ENCODE peak calls at places on chromosomes 11 and 22, in eight cellular contexts. One of them, this sample, is unnamed.

GRCh38 chr11:78168539-78169477 is 19.6 kb downstream of the KCTD21 start:
- DNase-seq in testis: peak
- DNase-seq in AG09309: peak
- DNase-seq in astrocyte of the spinal cord: peak
- DNase-seq in adrenal gland: peak
- DNase-seq in sigmoid colon: peak
- DNase-seq in neural progenitor cell: no peak
- DNase-seq in GM12865: no peak
- DNase-seq in this sample: peak

GRCh38 chr11:803770-804598 is 1.0 kb downstream of the PIDD1 start:
- DNase-seq in adrenal gland: no peak
- DNase-seq in astrocyte of the spinal cord: no peak
- DNase-seq in GM12865: no peak
- DNase-seq in neural progenitor cell: no peak
- DNase-seq in sigmoid colon: no peak
- DNase-seq in AG09309: no peak
- DNase-seq in testis: no peak
- DNase-seq in this sample: no peak

GRCh38 chr22:30265851-30266444 is 703 bp downstream of the OSM start:
- DNase-seq in astrocyte of the spinal cord: no peak
- DNase-seq in sigmoid colon: peak
- DNase-seq in testis: no peak
- DNase-seq in neural progenitor cell: no peak
- DNase-seq in GM12865: peak
- DNase-seq in AG09309: no peak
- DNase-seq in adrenal gland: no peak
- DNase-seq in this sample: no peak

GRCh38 chr11:832529-833113 is at the start of gene CD151:
- DNase-seq in astrocyte of the spinal cord: peak
- DNase-seq in neural progenitor cell: peak
- DNase-seq in testis: peak
- DNase-seq in adrenal gland: peak
- DNase-seq in sigmoid colon: no peak
- DNase-seq in GM12865: peak
- DNase-seq in AG09309: no peak
- DNase-seq in this sample: peak

GRCh38 chr11:68855205-68855978 is 13.7 kb upstream of the CPT1A start:
- DNase-seq in sigmoid colon: no peak
- DNase-seq in adrenal gland: no peak
- DNase-seq in AG09309: no peak
- DNase-seq in astrocyte of the spinal cord: peak
- DNase-seq in neural progenitor cell: peak
- DNase-seq in testis: peak
- DNase-seq in GM12865: no peak
- DNase-seq in this sample: peak

GRCh38 chr11:123231263-123231662 is 36.2 kb upstream of the CLMP start:
- DNase-seq in AG09309: peak
- DNase-seq in GM12865: no peak
- DNase-seq in adrenal gland: no peak
- DNase-seq in astrocyte of the spinal cord: no peak
- DNase-seq in testis: no peak
- DNase-seq in neural progenitor cell: no peak
- DNase-seq in sigmoid colon: no peak
- DNase-seq in this sample: peak

GRCh38 chr11:15095736-15096228 is 18.9 kb upstream of the INSC start:
- DNase-seq in GM12865: no peak
- DNase-seq in testis: no peak
- DNase-seq in AG09309: no peak
- DNase-seq in neural progenitor cell: no peak
- DNase-seq in adrenal gland: no peak
- DNase-seq in sigmoid colon: no peak
- DNase-seq in astrocyte of the spinal cord: no peak
- DNase-seq in this sample: no peak

GRCh38 chr11:71286701-71287643 is 34.6 kb upstream of the SHANK2 start:
- DNase-seq in astrocyte of the spinal cord: peak
- DNase-seq in sigmoid colon: peak
- DNase-seq in testis: no peak
- DNase-seq in AG09309: peak
- DNase-seq in GM12865: no peak
- DNase-seq in adrenal gland: no peak
- DNase-seq in neural progenitor cell: no peak
- DNase-seq in this sample: no peak

GRCh38 chr22:46627806-46628482 is 7.8 kb downstream of the GRAMD4 start:
- DNase-seq in AG09309: no peak
- DNase-seq in neural progenitor cell: no peak
- DNase-seq in adrenal gland: no peak
- DNase-seq in astrocyte of the spinal cord: no peak
- DNase-seq in sigmoid colon: no peak
- DNase-seq in testis: no peak
- DNase-seq in GM12865: no peak
- DNase-seq in this sample: no peak

GRCh38 chr11:61815790-61816735 is 740 bp downstream of the FADS1 start:
- DNase-seq in astrocyte of the spinal cord: peak
- DNase-seq in neural progenitor cell: peak
- DNase-seq in testis: peak
- DNase-seq in GM12865: peak
- DNase-seq in adrenal gland: peak
- DNase-seq in AG09309: no peak
- DNase-seq in sigmoid colon: peak
- DNase-seq in this sample: peak

GRCh38 chr11:61814242-61814957 is 2.4 kb downstream of the FADS1 start:
- DNase-seq in neural progenitor cell: peak
- DNase-seq in astrocyte of the spinal cord: no peak
- DNase-seq in AG09309: no peak
- DNase-seq in sigmoid colon: no peak
- DNase-seq in testis: peak
- DNase-seq in adrenal gland: peak
- DNase-seq in GM12865: peak
- DNase-seq in this sample: peak

GRCh38 chr11:61812736-61813411 is 3.9 kb downstream of the FADS1 start:
- DNase-seq in adrenal gland: no peak
- DNase-seq in testis: no peak
- DNase-seq in AG09309: no peak
- DNase-seq in sigmoid colon: no peak
- DNase-seq in astrocyte of the spinal cord: no peak
- DNase-seq in GM12865: no peak
- DNase-seq in neural progenitor cell: no peak
- DNase-seq in this sample: no peak

GRCh38 chr11:61816736-61817455 is at the start of gene FADS1:
- DNase-seq in astrocyte of the spinal cord: peak
- DNase-seq in sigmoid colon: peak
- DNase-seq in AG09309: peak
- DNase-seq in testis: peak
- DNase-seq in GM12865: peak
- DNase-seq in neural progenitor cell: peak
- DNase-seq in adrenal gland: peak
- DNase-seq in this sample: peak

DNA sequence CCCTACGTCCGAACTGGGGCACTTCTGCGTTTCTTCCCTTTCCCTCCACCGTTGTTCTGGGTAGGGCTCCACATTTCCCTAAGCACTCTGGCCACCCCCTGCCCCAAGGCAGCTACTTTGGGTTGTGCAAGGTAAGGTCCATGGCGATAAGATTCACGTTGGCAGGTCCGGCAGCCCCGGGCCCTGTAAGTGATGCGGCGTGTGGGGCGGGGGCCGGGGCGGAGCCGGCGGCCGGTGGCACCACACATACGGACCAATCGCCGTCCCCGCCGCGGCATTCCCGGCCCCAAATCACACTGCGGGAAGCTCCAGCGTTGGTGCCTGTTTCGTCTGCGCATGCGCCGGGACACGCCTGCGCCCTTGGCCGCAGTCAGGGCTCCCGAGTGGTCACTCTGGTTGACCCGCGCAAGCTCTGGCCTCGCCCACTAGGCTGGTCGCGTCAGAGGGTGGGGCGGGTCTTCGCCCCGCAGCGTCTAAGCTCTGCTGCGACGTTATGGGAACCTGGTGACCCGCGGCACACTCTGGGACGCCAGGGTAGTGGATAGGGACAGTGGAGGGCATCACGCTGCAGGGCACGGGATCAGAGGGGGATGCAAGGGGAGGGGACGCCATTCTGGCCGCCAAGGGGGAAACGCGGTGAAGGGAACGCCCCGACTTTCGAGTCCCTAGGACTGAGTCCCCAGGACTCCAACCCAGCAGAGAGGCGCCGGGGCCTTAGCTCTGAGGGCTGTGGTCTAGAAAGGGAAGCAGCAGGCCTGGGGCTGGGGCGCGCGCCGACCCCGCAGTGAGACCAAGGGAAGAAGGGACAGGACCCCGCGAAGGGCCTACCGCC is 1.6 kb downstream of the FADS1 start:
- DNase-seq in neural progenitor cell: peak
- DNase-seq in sigmoid colon: peak
- DNase-seq in testis: peak
- DNase-seq in GM12865: peak
- DNase-seq in astrocyte of the spinal cord: peak
- DNase-seq in adrenal gland: peak
- DNase-seq in AG09309: peak
- DNase-seq in this sample: peak
- H3K4me3 ChIP-seq in neural progenitor cell: peak
- H3K4me3 ChIP-seq in sigmoid colon: peak
- H3K4me3 ChIP-seq in testis: peak
- H3K4me3 ChIP-seq in GM12865: peak
- H3K4me3 ChIP-seq in astrocyte of the spinal cord: peak
- H3K4me3 ChIP-seq in adrenal gland: no peak
- H3K4me3 ChIP-seq in AG09309: peak
- H3K4me3 ChIP-seq in this sample: peak

GRCh38 chr22:19973551-19974183 is 32.0 kb upstream of the TXNRD2 start:
- DNase-seq in sigmoid colon: no peak
- DNase-seq in neural progenitor cell: no peak
- DNase-seq in adrenal gland: no peak
- DNase-seq in astrocyte of the spinal cord: no peak
- DNase-seq in AG09309: no peak
- DNase-seq in testis: no peak
- DNase-seq in GM12865: no peak
- DNase-seq in this sample: no peak

GRCh38 chr22:19972652-19973550 is 31.3 kb upstream of the TXNRD2 start:
- DNase-seq in AG09309: no peak
- DNase-seq in testis: peak
- DNase-seq in sigmoid colon: no peak
- DNase-seq in GM12865: no peak
- DNase-seq in astrocyte of the spinal cord: no peak
- DNase-seq in adrenal gland: no peak
- DNase-seq in neural progenitor cell: no peak
- DNase-seq in this sample: no peak

GRCh38 chr22:19975707-19976035 is 34.1 kb upstream of the TXNRD2 start:
- DNase-seq in GM12865: no peak
- DNase-seq in sigmoid colon: no peak
- DNase-seq in adrenal gland: no peak
- DNase-seq in neural progenitor cell: no peak
- DNase-seq in testis: no peak
- DNase-seq in astrocyte of the spinal cord: no peak
- DNase-seq in AG09309: no peak
- DNase-seq in this sample: no peak

GRCh38 chr22:19974935-19975706 is 33.5 kb upstream of the TXNRD2 start:
- DNase-seq in testis: no peak
- DNase-seq in GM12865: no peak
- DNase-seq in AG09309: no peak
- DNase-seq in astrocyte of the spinal cord: no peak
- DNase-seq in adrenal gland: no peak
- DNase-seq in neural progenitor cell: no peak
- DNase-seq in sigmoid colon: no peak
- DNase-seq in this sample: no peak

DNA sequence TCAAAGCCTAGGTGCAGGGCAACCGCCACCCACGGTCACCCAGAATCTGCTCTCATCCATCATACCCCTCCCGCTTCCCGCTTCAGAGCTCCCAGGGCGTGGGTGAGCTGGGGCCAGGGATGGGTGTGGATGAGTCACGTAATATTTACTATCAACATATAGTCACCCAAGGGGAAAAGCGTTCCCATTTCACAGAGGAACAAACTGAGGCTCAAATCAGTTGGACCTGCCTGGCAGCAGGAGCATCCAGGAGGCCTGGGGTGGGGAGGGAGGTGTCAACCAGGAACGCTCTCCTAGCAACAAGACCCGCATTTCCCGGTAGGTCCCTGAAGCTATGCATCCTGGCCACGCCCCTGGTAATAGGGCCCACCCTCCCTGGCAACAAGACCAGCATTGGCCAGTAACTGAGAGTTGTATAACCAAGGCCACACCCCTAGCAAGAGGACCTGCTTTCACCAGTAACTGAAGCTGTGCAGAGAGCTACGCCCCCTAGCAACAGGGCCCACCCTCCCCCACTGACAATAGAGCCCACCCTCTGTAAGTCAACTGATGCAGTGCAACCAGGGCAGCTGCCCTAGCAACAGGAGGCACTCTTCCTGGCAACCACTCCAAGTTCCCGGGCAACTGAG is 32.7 kb upstream of the TXNRD2 start:
- DNase-seq in neural progenitor cell: peak
- DNase-seq in AG09309: no peak
- DNase-seq in adrenal gland: no peak
- DNase-seq in astrocyte of the spinal cord: peak
- DNase-seq in GM12865: peak
- DNase-seq in testis: peak
- DNase-seq in sigmoid colon: no peak
- DNase-seq in this sample: peak
- TF ChIP-seq CTCF in neural progenitor cell: no peak
- TF ChIP-seq CTCF in AG09309: no peak
- TF ChIP-seq CTCF in adrenal gland: no peak
- TF ChIP-seq CTCF in astrocyte of the spinal cord: no peak
- TF ChIP-seq CTCF in GM12865: no peak
- TF ChIP-seq CTCF in testis: no peak
- TF ChIP-seq CTCF in sigmoid colon: no peak
- TF ChIP-seq CTCF in this sample: no peak

GRCh38 chr22:31628969-31629723 is 32.9 kb downstream of the PISD start:
- DNase-seq in sigmoid colon: no peak
- DNase-seq in astrocyte of the spinal cord: no peak
- DNase-seq in neural progenitor cell: no peak
- DNase-seq in adrenal gland: no peak
- DNase-seq in AG09309: no peak
- DNase-seq in GM12865: no peak
- DNase-seq in testis: no peak
- DNase-seq in this sample: no peak
- H3K4me3 ChIP-seq in sigmoid colon: peak
- H3K4me3 ChIP-seq in astrocyte of the spinal cord: peak
- H3K4me3 ChIP-seq in neural progenitor cell: no peak
- H3K4me3 ChIP-seq in adrenal gland: no peak
- H3K4me3 ChIP-seq in AG09309: peak
- H3K4me3 ChIP-seq in GM12865: no peak
- H3K4me3 ChIP-seq in testis: peak
- H3K4me3 ChIP-seq in this sample: no peak

GRCh38 chr11:117479372-117479771 is 151.7 kb downstream of the CEP164 start:
- DNase-seq in neural progenitor cell: no peak
- DNase-seq in GM12865: peak
- DNase-seq in testis: no peak
- DNase-seq in adrenal gland: no peak
- DNase-seq in AG09309: no peak
- DNase-seq in sigmoid colon: no peak
- DNase-seq in astrocyte of the spinal cord: no peak
- DNase-seq in this sample: no peak
- TF ChIP-seq CTCF in neural progenitor cell: peak
- TF ChIP-seq CTCF in GM12865: peak
- TF ChIP-seq CTCF in testis: no peak
- TF ChIP-seq CTCF in adrenal gland: no peak
- TF ChIP-seq CTCF in AG09309: no peak
- TF ChIP-seq CTCF in sigmoid colon: no peak
- TF ChIP-seq CTCF in astrocyte of the spinal cord: no peak
- TF ChIP-seq CTCF in this sample: no peak

GRCh38 chr22:38461057-38461413 is 6.0 kb upstream of the KCNJ4 start:
- DNase-seq in sigmoid colon: no peak
- DNase-seq in astrocyte of the spinal cord: no peak
- DNase-seq in neural progenitor cell: no peak
- DNase-seq in GM12865: no peak
- DNase-seq in testis: no peak
- DNase-seq in adrenal gland: no peak
- DNase-seq in AG09309: no peak
- DNase-seq in this sample: no peak
- H3K4me3 ChIP-seq in sigmoid colon: no peak
- H3K4me3 ChIP-seq in astrocyte of the spinal cord: no peak
- H3K4me3 ChIP-seq in neural progenitor cell: peak
- H3K4me3 ChIP-seq in GM12865: no peak
- H3K4me3 ChIP-seq in testis: no peak
- H3K4me3 ChIP-seq in adrenal gland: no peak
- H3K4me3 ChIP-seq in AG09309: no peak
- H3K4me3 ChIP-seq in this sample: no peak

This sample was measured in cardiac muscle cell.